ENCODE peak calls at places on chromosomes 3 and 15, in eight cellular contexts. G, O, Y, N, V, A, P and B are unnamed samples. For H3K4me1, the result is how much of the 10 kb centered on the place peaks cover.

GRCh38 chr3:5226783-5227182 is 39.3 kb downstream of the EDEM1 start:
- DNase-seq in G (no peak), O (peak), Y (no peak), N (no peak), V (no peak), A (no peak), P (no peak), B (no peak)

GRCh38 chr3:47678446-47679338 is 100.0 kb upstream of the CSPG5 start:
- DNase-seq in G (no peak), O (no peak), Y (no peak), N (no peak), V (no peak), A (no peak), P (no peak), B (no peak)

GRCh38 chr15:22930782-22931484 is 49.2 kb downstream of the CYFIP1 start:
- DNase-seq in G (no peak), O (peak), Y (peak), N (no peak), V (no peak), A (no peak), P (peak), B (no peak)

GRCh38 chr3:141578197-141578596 is 91.4 kb downstream of the RASA2 start:
- DNase-seq in G (no peak), O (peak), Y (no peak), N (no peak), V (no peak), A (no peak), P (no peak), B (no peak)

GRCh38 chr3:26505399-26505798 is 117.2 kb upstream of the LRRC3B start:
- DNase-seq in G (no peak), O (no peak), Y (no peak), N (no peak), V (no peak), A (no peak), P (no peak), B (no peak)

GRCh38 chr3:127781411-127782001 is 40.8 kb downstream of the MGLL start:
- DNase-seq in G (no peak), O (peak), Y (peak), N (peak), V (no peak), A (peak), P (no peak), B (no peak)

GRCh38 chr3:185089343-185089742 is 63.5 kb downstream of the C3orf70 start:
- DNase-seq in G (no peak), O (peak), Y (no peak), N (no peak), V (no peak), A (no peak), P (no peak), B (no peak)

GRCh38 chr15:58770519-58770856 is 614 bp upstream of the MINDY2 start:
- DNase-seq in G (no peak), O (peak), Y (no peak), N (no peak), V (no peak), A (peak), P (no peak), B (no peak)

GRCh38 chr3:45528429-45528828 is 66.1 kb upstream of the LIMD1 start:
- DNase-seq in G (no peak), O (peak), Y (no peak), N (no peak), V (no peak), A (no peak), P (no peak), B (no peak)

GRCh38 chr15:101148166-101148880 is 103.5 kb downstream of the CHSY1 start:
- DNase-seq in G (no peak), O (no peak), Y (no peak), N (no peak), V (no peak), A (no peak), P (no peak), B (no peak)
- H3K4me1 ChIP-seq in G (under half), O (under half), Y (under half), N (under half), V (under half), A (under half), P (under half), B (under half)

GRCh38 chr15:69380726-69381105 is 33.4 kb upstream of the KIF23 start:
- DNase-seq in G (no peak), O (no peak), Y (no peak), N (no peak), V (no peak), A (no peak), P (no peak), B (no peak)
- H3K4me1 ChIP-seq in G (under half), O (under half), Y (under half), N (under half), V (under half), A (under half), P (under half), B (under half)

GRCh38 chr15:74799255-74799842 is 13.3 kb upstream of the LMAN1L start:
- DNase-seq in G (no peak), O (no peak), Y (no peak), N (no peak), V (no peak), A (no peak), P (no peak), B (no peak)
- H3K4me1 ChIP-seq in G (under half), O (under half), Y (under half), N (under half), V (under half), A (under half), P (under half), B (under half)

GRCh38 chr15:68427366-68427765 is 4.6 kb downstream of the ITGA11 start:
- DNase-seq in G (no peak), O (peak), Y (no peak), N (no peak), V (no peak), A (peak), P (no peak), B (no peak)
- H3K4me1 ChIP-seq in G (under half), O (half or more), Y (under half), N (under half), V (under half), A (under half), P (under half), B (under half)

GRCh38 chr15:66741646-66742045 is 39.6 kb downstream of the SMAD6 start:
- DNase-seq in G (no peak), O (no peak), Y (no peak), N (no peak), V (no peak), A (no peak), P (no peak), B (no peak)

GRCh38 chr15:66743703-66744536 is 41.9 kb downstream of the SMAD6 start:
- DNase-seq in G (no peak), O (peak), Y (no peak), N (peak), V (no peak), A (no peak), P (no peak), B (no peak)

GRCh38 chr15:66740802-66741201 is 38.8 kb downstream of the SMAD6 start:
- DNase-seq in G (no peak), O (peak), Y (peak), N (peak), V (no peak), A (peak), P (no peak), B (no peak)

GRCh38 chr15:66743204-66743603 is 41.2 kb downstream of the SMAD6 start:
- DNase-seq in G (no peak), O (no peak), Y (no peak), N (no peak), V (no peak), A (no peak), P (no peak), B (no peak)

GRCh38 chr15:66742286-66742685 is 40.2 kb downstream of the SMAD6 start:
- DNase-seq in G (no peak), O (no peak), Y (no peak), N (no peak), V (no peak), A (no peak), P (no peak), B (no peak)
- H3K4me1 ChIP-seq in G (half or more), O (half or more), Y (half or more), N (under half), V (under half), A (half or more), P (under half), B (under half)

GRCh38 chr3:29430558-29430971 is 149.7 kb downstream of the RBMS3 start:
- DNase-seq in G (no peak), O (peak), Y (no peak), N (no peak), V (no peak), A (no peak), P (no peak), B (no peak)

GRCh38 chr3:29426302-29427226 is 145.7 kb downstream of the RBMS3 start:
- DNase-seq in G (no peak), O (no peak), Y (no peak), N (no peak), V (no peak), A (no peak), P (no peak), B (no peak)

GRCh38 chr3:29427266-29428103 is 146.6 kb downstream of the RBMS3 start:
- DNase-seq in G (no peak), O (peak), Y (peak), N (no peak), V (no peak), A (no peak), P (no peak), B (no peak)

GRCh38 chr3:29429055-29429454 is 148.2 kb downstream of the RBMS3 start:
- DNase-seq in G (no peak), O (no peak), Y (no peak), N (no peak), V (no peak), A (no peak), P (no peak), B (no peak)
- H3K4me1 ChIP-seq in G (under half), O (half or more), Y (half or more), N (under half), V (under half), A (under half), P (under half), B (under half)